ENCODE peak calls at places on chromosomes 3 and 15, in five cellular contexts. One of them, this sample, is unnamed.

GRCh38 chr15:39767921-39768320 is 14.7 kb downstream of the FSIP1 start:
- DNase-seq in neuronal stem cell: no peak
- DNase-seq in H9: no peak
- DNase-seq in mesenchymal stem cell: no peak
- DNase-seq in trophoblast cell: no peak
- DNase-seq in this sample: no peak

GRCh38 chr3:136678981-136679380 is 73.2 kb downstream of the STAG1 start:
- DNase-seq in neuronal stem cell: no peak
- DNase-seq in H9: no peak
- DNase-seq in mesenchymal stem cell: no peak
- DNase-seq in trophoblast cell: no peak
- DNase-seq in this sample: no peak

GRCh38 chr3:25465266-25465860 is 37.3 kb downstream of the RARB start:
- DNase-seq in neuronal stem cell: no peak
- DNase-seq in H9: no peak
- DNase-seq in mesenchymal stem cell: no peak
- DNase-seq in trophoblast cell: no peak
- DNase-seq in this sample: no peak

GRCh38 chr15:68580026-68580882 is 1.5 kb downstream of the CORO2B start:
- DNase-seq in neuronal stem cell: no peak
- DNase-seq in H9: no peak
- DNase-seq in mesenchymal stem cell: no peak
- DNase-seq in trophoblast cell: no peak
- DNase-seq in this sample: no peak

GRCh38 chr3:12229144-12229871 is 59.6 kb upstream of the PPARG start:
- DNase-seq in neuronal stem cell: no peak
- DNase-seq in H9: no peak
- DNase-seq in mesenchymal stem cell: no peak
- DNase-seq in trophoblast cell: peak
- DNase-seq in this sample: no peak

GRCh38 chr15:69459063-69459462 is 6.4 kb downstream of the RPLP1 start:
- DNase-seq in neuronal stem cell: no peak
- DNase-seq in H9: no peak
- DNase-seq in mesenchymal stem cell: no peak
- DNase-seq in trophoblast cell: no peak
- DNase-seq in this sample: no peak

GRCh38 chr3:100316656-100317069 is 17.9 kb upstream of the NIT2 start:
- DNase-seq in neuronal stem cell: peak
- DNase-seq in H9: no peak
- DNase-seq in mesenchymal stem cell: peak
- DNase-seq in trophoblast cell: peak
- DNase-seq in this sample: no peak

GRCh38 chr15:58742022-58742421 is 7.5 kb downstream of the ADAM10 start:
- DNase-seq in neuronal stem cell: no peak
- DNase-seq in H9: no peak
- DNase-seq in mesenchymal stem cell: peak
- DNase-seq in trophoblast cell: no peak
- DNase-seq in this sample: no peak

GRCh38 chr15:85793641-85794597 is 806 bp downstream of the KLHL25 start:
- DNase-seq in neuronal stem cell: peak
- DNase-seq in H9: no peak
- DNase-seq in mesenchymal stem cell: peak
- DNase-seq in trophoblast cell: no peak
- DNase-seq in this sample: no peak

GRCh38 chr3:155714295-155714718 is 30.6 kb downstream of the PLCH1 start:
- DNase-seq in neuronal stem cell: peak
- DNase-seq in H9: peak
- DNase-seq in mesenchymal stem cell: no peak
- DNase-seq in trophoblast cell: no peak
- DNase-seq in this sample: no peak

GRCh38 chr15:98900382-98900781 is 107.2 kb downstream of the PGPEP1L start:
- DNase-seq in neuronal stem cell: no peak
- DNase-seq in H9: no peak
- DNase-seq in mesenchymal stem cell: peak
- DNase-seq in trophoblast cell: peak
- DNase-seq in this sample: no peak

GRCh38 chr15:91223902-91224301 is 123.8 kb downstream of the SV2B start:
- DNase-seq in neuronal stem cell: no peak
- DNase-seq in H9: no peak
- DNase-seq in mesenchymal stem cell: no peak
- DNase-seq in trophoblast cell: no peak
- DNase-seq in this sample: no peak

GRCh38 chr15:98815207-98815606 is 166.9 kb downstream of the IGF1R start:
- DNase-seq in neuronal stem cell: no peak
- DNase-seq in H9: no peak
- DNase-seq in mesenchymal stem cell: no peak
- DNase-seq in trophoblast cell: no peak
- DNase-seq in this sample: no peak

GRCh38 chr3:41450416-41451231 is 251.3 kb downstream of the CTNNB1 start:
- DNase-seq in neuronal stem cell: no peak
- DNase-seq in H9: no peak
- DNase-seq in mesenchymal stem cell: no peak
- DNase-seq in trophoblast cell: no peak
- DNase-seq in this sample: no peak

GRCh38 chr3:44252332-44252731 is 10.6 kb downstream of the TOPAZ1 start:
- DNase-seq in neuronal stem cell: no peak
- DNase-seq in H9: no peak
- DNase-seq in mesenchymal stem cell: peak
- DNase-seq in trophoblast cell: no peak
- DNase-seq in this sample: no peak

GRCh38 chr15:71202712-71203111 is 87.4 kb downstream of the THSD4 start:
- DNase-seq in neuronal stem cell: no peak
- DNase-seq in H9: peak
- DNase-seq in mesenchymal stem cell: no peak
- DNase-seq in trophoblast cell: no peak
- DNase-seq in this sample: no peak

GRCh38 chr3:36282774-36283173 is 97.5 kb upstream of the STAC start:
- DNase-seq in neuronal stem cell: no peak
- DNase-seq in H9: no peak
- DNase-seq in mesenchymal stem cell: no peak
- DNase-seq in trophoblast cell: no peak
- DNase-seq in this sample: no peak

GRCh38 chr3:176699307-176699706 is 498.0 kb downstream of the TBL1XR1 start:
- DNase-seq in neuronal stem cell: no peak
- DNase-seq in H9: no peak
- DNase-seq in mesenchymal stem cell: no peak
- DNase-seq in trophoblast cell: no peak
- DNase-seq in this sample: no peak

GRCh38 chr15:74642724-74643367 is 27.2 kb downstream of the CLK3 start:
- DNase-seq in neuronal stem cell: no peak
- DNase-seq in H9: no peak
- DNase-seq in mesenchymal stem cell: peak
- DNase-seq in trophoblast cell: no peak
- DNase-seq in this sample: no peak

GRCh38 chr3:126711361-126711760 is 7.3 kb downstream of the CHCHD6 start:
- DNase-seq in neuronal stem cell: no peak
- DNase-seq in H9: no peak
- DNase-seq in mesenchymal stem cell: peak
- DNase-seq in trophoblast cell: no peak
- DNase-seq in this sample: no peak

GRCh38 chr15:52801748-52802085 is 11.6 kb upstream of the ONECUT1 start:
- DNase-seq in neuronal stem cell: no peak
- DNase-seq in H9: no peak
- DNase-seq in mesenchymal stem cell: no peak
- DNase-seq in trophoblast cell: no peak
- DNase-seq in this sample: no peak

GRCh38 chr3:140077406-140077805 is 142.4 kb downstream of the CLSTN2 start:
- DNase-seq in neuronal stem cell: no peak
- DNase-seq in H9: no peak
- DNase-seq in mesenchymal stem cell: no peak
- DNase-seq in trophoblast cell: no peak
- DNase-seq in this sample: no peak

GRCh38 chr15:41695750-41696436 is 35.7 kb downstream of the MGA start:
- DNase-seq in neuronal stem cell: no peak
- DNase-seq in H9: no peak
- DNase-seq in mesenchymal stem cell: peak
- DNase-seq in trophoblast cell: peak
- DNase-seq in this sample: no peak

GRCh38 chr3:72565593-72565992 is 282.7 kb downstream of the SHQ1 start:
- DNase-seq in neuronal stem cell: no peak
- DNase-seq in H9: no peak
- DNase-seq in mesenchymal stem cell: no peak
- DNase-seq in trophoblast cell: no peak
- DNase-seq in this sample: no peak

GRCh38 chr3:124843068-124843467 is 44.1 kb downstream of the ITGB5 start:
- DNase-seq in neuronal stem cell: no peak
- DNase-seq in H9: no peak
- DNase-seq in mesenchymal stem cell: no peak
- DNase-seq in trophoblast cell: no peak
- DNase-seq in this sample: no peak

GRCh38 chr15:69217381-69217780 is 56.9 kb downstream of the GLCE start:
- DNase-seq in neuronal stem cell: no peak
- DNase-seq in H9: no peak
- DNase-seq in mesenchymal stem cell: no peak
- DNase-seq in trophoblast cell: no peak
- DNase-seq in this sample: no peak

GRCh38 chr15:33500432-33500831 is 189.7 kb downstream of the RYR3 start:
- DNase-seq in neuronal stem cell: no peak
- DNase-seq in H9: no peak
- DNase-seq in mesenchymal stem cell: no peak
- DNase-seq in trophoblast cell: no peak
- DNase-seq in this sample: no peak

GRCh38 chr3:177362646-177363045 is 165.4 kb upstream of the TBL1XR1 start:
- DNase-seq in neuronal stem cell: no peak
- DNase-seq in H9: no peak
- DNase-seq in mesenchymal stem cell: no peak
- DNase-seq in trophoblast cell: no peak
- DNase-seq in this sample: no peak

GRCh38 chr15:96495386-96495785 is 164.9 kb downstream of the NR2F2 start:
- DNase-seq in neuronal stem cell: no peak
- DNase-seq in H9: no peak
- DNase-seq in mesenchymal stem cell: no peak
- DNase-seq in trophoblast cell: no peak
- DNase-seq in this sample: no peak

GRCh38 chr15:89361451-89362202 is 27.0 kb upstream of the POLG start:
- DNase-seq in neuronal stem cell: peak
- DNase-seq in H9: peak
- DNase-seq in mesenchymal stem cell: peak
- DNase-seq in trophoblast cell: peak
- DNase-seq in this sample: no peak

GRCh38 chr15:77993374-77993911 is 84.1 kb downstream of the TBC1D2B start:
- DNase-seq in neuronal stem cell: no peak
- DNase-seq in H9: no peak
- DNase-seq in mesenchymal stem cell: no peak
- DNase-seq in trophoblast cell: no peak
- DNase-seq in this sample: no peak

GRCh38 chr3:188187055-188187454 is 33.1 kb downstream of the LPP start:
- DNase-seq in neuronal stem cell: no peak
- DNase-seq in H9: no peak
- DNase-seq in mesenchymal stem cell: no peak
- DNase-seq in trophoblast cell: no peak
- DNase-seq in this sample: no peak

DNA sequence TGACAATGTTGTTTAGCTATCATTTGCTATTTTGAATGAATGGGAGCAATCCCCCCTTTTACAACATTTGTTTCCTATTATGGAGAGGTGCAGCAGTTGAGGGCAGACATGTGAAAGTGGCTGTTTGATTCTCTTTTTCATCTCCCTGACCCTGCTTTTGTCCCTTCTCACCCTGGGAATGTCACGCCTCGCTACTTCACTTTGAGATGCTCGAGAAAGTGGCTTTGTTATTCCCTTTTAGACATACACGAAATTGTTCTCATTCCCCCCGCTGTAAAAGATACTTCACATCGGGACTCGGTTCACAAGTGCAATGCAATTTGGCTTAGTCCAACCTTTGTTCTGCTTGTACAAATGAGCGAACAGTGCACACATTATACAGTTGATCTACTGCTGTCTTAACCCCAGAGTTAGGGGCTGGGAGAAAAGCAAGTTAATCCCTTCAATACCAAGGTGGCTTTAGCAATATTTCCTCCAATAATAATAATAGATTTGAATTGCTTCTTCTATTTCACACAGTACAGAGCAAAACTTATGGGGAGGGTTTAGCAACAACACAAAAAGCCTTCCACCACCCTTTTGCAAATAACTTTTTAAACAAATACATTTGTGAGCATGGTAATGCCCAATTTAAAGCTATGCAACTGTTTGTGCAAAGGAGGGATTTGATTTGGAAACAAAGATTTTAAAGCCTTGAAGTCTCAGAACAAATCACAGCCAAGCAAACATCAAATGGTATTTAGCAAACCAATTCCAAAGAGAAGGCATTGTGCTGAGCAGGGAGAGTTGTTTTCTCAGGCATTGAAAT is 5.7 kb upstream of the FOXB1 start:
- DNase-seq in neuronal stem cell: peak
- DNase-seq in H9: no peak
- DNase-seq in mesenchymal stem cell: no peak
- DNase-seq in trophoblast cell: no peak
- DNase-seq in this sample: no peak
- H2BK12ac ChIP-seq in neuronal stem cell: no peak
- H2BK12ac ChIP-seq in H9: no peak
- H2BK12ac ChIP-seq in mesenchymal stem cell: no peak
- H2BK12ac ChIP-seq in trophoblast cell: no peak
- H2BK12ac ChIP-seq in this sample: peak

DNA sequence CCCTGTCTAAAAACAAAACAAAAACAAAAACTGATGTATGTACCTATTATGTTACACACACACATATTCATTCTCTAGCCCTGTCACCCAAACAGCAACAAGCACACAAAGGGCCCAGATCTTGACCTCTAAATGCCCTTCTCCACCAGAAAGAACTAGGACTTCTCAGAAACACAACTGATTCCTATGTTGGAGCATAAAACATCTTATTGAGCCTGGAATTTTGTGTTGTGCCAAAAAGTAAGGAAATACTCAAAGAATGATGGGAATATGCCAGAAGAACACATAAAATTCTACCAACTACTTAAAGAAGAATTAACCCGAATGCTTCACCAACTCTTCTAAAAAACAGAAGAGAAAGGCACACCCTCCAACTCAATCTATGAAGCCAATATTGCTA is 66.7 kb upstream of the OCA2 start:
- DNase-seq in neuronal stem cell: no peak
- DNase-seq in H9: no peak
- DNase-seq in mesenchymal stem cell: no peak
- DNase-seq in trophoblast cell: no peak
- DNase-seq in this sample: no peak
- H2BK12ac ChIP-seq in neuronal stem cell: no peak
- H2BK12ac ChIP-seq in H9: no peak
- H2BK12ac ChIP-seq in mesenchymal stem cell: no peak
- H2BK12ac ChIP-seq in trophoblast cell: no peak
- H2BK12ac ChIP-seq in this sample: no peak

DNA sequence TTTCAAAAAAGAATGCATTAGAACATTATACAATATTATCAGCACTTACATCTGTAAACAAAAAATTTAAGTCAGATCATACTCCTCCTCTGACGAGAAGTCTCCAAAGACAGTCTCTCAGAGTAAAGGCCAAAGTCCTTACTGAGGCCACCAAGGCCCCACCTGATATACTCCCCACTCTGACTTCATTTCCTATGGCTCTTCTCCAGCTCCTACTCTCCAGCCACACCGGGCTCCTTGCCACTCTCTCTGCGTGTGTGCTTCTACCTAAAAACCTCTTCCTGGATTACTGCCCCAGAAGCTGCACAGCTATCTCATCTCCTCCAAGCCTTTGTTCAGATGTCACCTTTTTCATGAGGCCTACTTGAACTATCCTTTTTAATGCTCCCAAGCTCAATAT is 5.0 kb downstream of the DCP1A start:
- DNase-seq in neuronal stem cell: no peak
- DNase-seq in H9: no peak
- DNase-seq in mesenchymal stem cell: no peak
- DNase-seq in trophoblast cell: no peak
- DNase-seq in this sample: no peak
- H2BK12ac ChIP-seq in neuronal stem cell: no peak
- H2BK12ac ChIP-seq in H9: no peak
- H2BK12ac ChIP-seq in mesenchymal stem cell: no peak
- H2BK12ac ChIP-seq in trophoblast cell: no peak
- H2BK12ac ChIP-seq in this sample: no peak

GRCh38 chr3:50563867-50564266 is 3.7 kb downstream of the C3orf18 start:
- DNase-seq in neuronal stem cell: no peak
- DNase-seq in H9: no peak
- DNase-seq in mesenchymal stem cell: no peak
- DNase-seq in trophoblast cell: no peak
- DNase-seq in this sample: no peak
- H2BK12ac ChIP-seq in neuronal stem cell: no peak
- H2BK12ac ChIP-seq in H9: no peak
- H2BK12ac ChIP-seq in mesenchymal stem cell: no peak
- H2BK12ac ChIP-seq in trophoblast cell: no peak
- H2BK12ac ChIP-seq in this sample: no peak

This sample was measured in H1.